ENCODE peak calls at places on chromosomes 4 and X, in five cellular contexts. O is A673, L is GM23248, N is upper lobe of left lung, X is endodermal cell. P is an unnamed sample.

GRCh38 chr4:30717208-30718020 is 2.8 kb upstream of the PCDH7 start:
- DNase-seq in O (peak; percentile 99), L (peak; percentile 70), N (peak; percentile 77), X (peak; percentile 87), P (peak; percentile 40)

GRCh38 chr4:176709417-176709816 is 83.3 kb downstream of the VEGFC start:
- DNase-seq in O (no peak), L (no peak), N (no peak), X (peak; percentile 30), P (no peak)

GRCh38 chr4:15929555-15929954 is 9.0 kb downstream of the FGFBP1 start:
- DNase-seq in O (no peak), L (no peak), N (no peak), X (no peak), P (no peak)

GRCh38 chrX:38868941-38869378 is 67.7 kb downstream of the MID1IP1 start:
- DNase-seq in O (no peak), L (peak; percentile 86), N (no peak), X (no peak), P (no peak)

GRCh38 chr4:174222266-174222872 is 61.1 kb downstream of the FBXO8 start:
- DNase-seq in O (peak; percentile 53), L (peak; percentile 51), N (no peak), X (no peak), P (no peak)

GRCh38 chrX:12945494-12945893 is 29.4 kb upstream of the TMSB4X start:
- DNase-seq in O (no peak), L (no peak), N (no peak), X (no peak), P (no peak)

GRCh38 chr4:151887151-151887815 is 126.5 kb upstream of the GATB start:
- DNase-seq in O (no peak), L (peak; percentile 69), N (no peak), X (no peak), P (no peak)

GRCh38 chr4:55398966-55399365 is 3.2 kb downstream of the TMEM165 start:
- DNase-seq in O (no peak), L (peak; percentile 59), N (no peak), X (no peak), P (no peak)

GRCh38 chr4:80913381-80913780 is 117.1 kb upstream of the BMP3 start:
- DNase-seq in O (no peak), L (no peak), N (no peak), X (no peak), P (no peak)

GRCh38 chr4:5842456-5842855 is 50.4 kb downstream of the CRMP1 start:
- DNase-seq in O (no peak), L (no peak), N (no peak), X (no peak), P (no peak)

GRCh38 chrX:129091097-129091496 is 432.2 kb downstream of the SMARCA1 start:
- DNase-seq in O (no peak), L (no peak), N (no peak), X (peak; percentile 81), P (no peak)

GRCh38 chrX:74419861-74420193 is 1.5 kb upstream of the SLC16A2 start:
- DNase-seq in O (no peak), L (peak; percentile 32), N (no peak), X (no peak), P (no peak)

GRCh38 chr4:22857411-22857810 is 164.7 kb downstream of the GBA3 start:
- DNase-seq in O (no peak), L (no peak), N (no peak), X (no peak), P (no peak)

GRCh38 chr4:139857021-139857420 is 191.4 kb downstream of the MGST2 start:
- DNase-seq in O (peak; percentile 54), L (no peak), N (no peak), X (no peak), P (peak; percentile 37)

GRCh38 chr4:92136434-92136833 is 167.3 kb upstream of the GRID2 start:
- DNase-seq in O (no peak), L (no peak), N (no peak), X (no peak), P (no peak)

GRCh38 chr4:43757147-43757546 is 691.5 kb downstream of the KCTD8 start:
- DNase-seq in O (no peak), L (peak; percentile 1), N (no peak), X (peak; percentile 62), P (no peak)

GRCh38 chr4:186144596-186145569 is 40.4 kb downstream of the FAM149A start:
- DNase-seq in O (peak; percentile 40), L (peak; percentile 76), N (peak; percentile 93), X (peak; percentile 91), P (peak; percentile 85)

GRCh38 chr4:2991243-2991642 is 27.9 kb downstream of the GRK4 start:
- DNase-seq in O (no peak), L (no peak), N (no peak), X (no peak), P (no peak)

GRCh38 chr4:40264497-40264896 is 67.7 kb downstream of the RHOH start:
- DNase-seq in O (peak; percentile 70), L (peak; percentile 73), N (no peak), X (no peak), P (no peak)

GRCh38 chr4:48329193-48329592 is 12.1 kb upstream of the SLAIN2 start:
- DNase-seq in O (no peak), L (no peak), N (no peak), X (no peak), P (no peak)

GRCh38 chr4:184955636-184956035 is 62.7 kb upstream of the HELT start:
- DNase-seq in O (no peak), L (no peak), N (no peak), X (no peak), P (no peak)

GRCh38 chrX:151396042-151396826 is 772 bp upstream of the VMA21 start:
- DNase-seq in O (no peak), L (peak; percentile 77), N (no peak), X (no peak), P (no peak)

GRCh38 chrX:68699960-68700746 is 52.7 kb downstream of the STARD8 start:
- DNase-seq in O (no peak), L (peak; percentile 81), N (no peak), X (no peak), P (no peak)

GRCh38 chr4:29151584-29151983 is 1568.6 kb upstream of the PCDH7 start:
- DNase-seq in O (no peak), L (peak; percentile 4), N (no peak), X (no peak), P (no peak)

GRCh38 chrX:113675278-113675677 is 834.6 kb upstream of the AMOT start:
- DNase-seq in O (no peak), L (peak; percentile 63), N (no peak), X (no peak), P (no peak)

GRCh38 chr4:25454491-25454890 is 77.4 kb downstream of the ANAPC4 start:
- DNase-seq in O (no peak), L (no peak), N (no peak), X (no peak), P (no peak)

GRCh38 chr4:81166431-81166830 is 48.6 kb downstream of the PRKG2 start:
- DNase-seq in O (peak; percentile 40), L (peak; percentile 68), N (no peak), X (no peak), P (no peak)

GRCh38 chr4:66639361-66639760 is 905.9 kb downstream of the CENPC start:
- DNase-seq in O (peak; percentile 33), L (no peak), N (no peak), X (no peak), P (peak; percentile 25)

GRCh38 chr4:105937759-105938158 is 42.5 kb downstream of the NPNT start:
- DNase-seq in O (no peak), L (no peak), N (no peak), X (no peak), P (no peak)

GRCh38 chr4:2817701-2818350 is 24.9 kb downstream of the SH3BP2 start:
- DNase-seq in O (peak; percentile 51), L (peak; percentile 53), N (peak; percentile 91), X (peak; percentile 88), P (no peak)

DNA sequence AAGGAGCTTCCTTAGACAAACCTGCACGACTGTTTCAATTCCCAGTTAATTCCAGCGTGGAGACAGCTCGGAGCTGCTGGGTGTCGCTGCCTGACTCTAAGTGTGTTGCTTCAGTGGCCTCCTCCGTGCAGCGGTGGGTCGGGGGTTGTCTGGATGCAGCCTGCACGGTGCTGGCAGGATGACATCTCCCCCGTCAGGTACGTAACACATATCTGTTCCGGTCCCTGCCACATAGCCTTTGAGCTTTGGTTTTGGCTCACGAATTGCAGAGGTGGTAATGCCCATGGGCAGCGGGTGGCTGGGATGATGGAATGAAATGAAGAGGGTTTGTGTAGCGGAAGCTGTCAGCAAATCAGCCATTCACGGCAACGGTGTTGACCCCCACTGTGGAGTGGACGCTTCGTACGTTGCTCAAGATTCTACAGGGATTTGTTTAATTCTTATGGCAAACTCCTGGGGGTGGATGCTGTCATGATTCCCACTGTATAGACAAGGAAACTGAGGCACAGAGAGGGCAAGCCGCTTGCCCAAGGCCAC is 33.7 kb upstream of the HMX1 start:
- DNase-seq in O (no peak), L (no peak), N (no peak), X (peak; percentile 17), P (no peak)
- H3K9me3 ChIP-seq in O (peaks cover 18% of the 10 kb centered on the region), L (no peaks in the 10 kb centered on the region), N (peaks cover 6% of the 10 kb centered on the region), X (peaks cover 19% of the 10 kb centered on the region), P (no peaks in the 10 kb centered on the region)

GRCh38 chrX:40175416-40176255 is 77.9 kb upstream of the BCOR start:
- DNase-seq in O (peak; percentile 85), L (peak; percentile 75), N (peak; percentile 92), X (peak; percentile 90), P (peak; percentile 86)
- H3K9me3 ChIP-seq in O (no peaks in the 10 kb centered on the region), L (no peaks in the 10 kb centered on the region), N (no peaks in the 10 kb centered on the region), X (no peaks in the 10 kb centered on the region), P (no peaks in the 10 kb centered on the region)

GRCh38 chrX:40832723-40833122 is 97.4 kb upstream of the MED14 start:
- DNase-seq in O (no peak), L (no peak), N (peak; percentile 52), X (no peak), P (no peak)

GRCh38 chrX:40827331-40827730 is 92.0 kb upstream of the MED14 start:
- DNase-seq in O (no peak), L (no peak), N (no peak), X (no peak), P (no peak)

GRCh38 chrX:40834225-40834624 is 98.9 kb upstream of the MED14 start:
- DNase-seq in O (no peak), L (no peak), N (no peak), X (no peak), P (no peak)

GRCh38 chrX:40831750-40832149 is 96.4 kb upstream of the MED14 start:
- DNase-seq in O (no peak), L (no peak), N (peak; percentile 24), X (no peak), P (no peak)
- H3K9me3 ChIP-seq in O (no peaks in the 10 kb centered on the region), L (no peaks in the 10 kb centered on the region), N (no peaks in the 10 kb centered on the region), X (no peaks in the 10 kb centered on the region), P (no peaks in the 10 kb centered on the region)

DNA sequence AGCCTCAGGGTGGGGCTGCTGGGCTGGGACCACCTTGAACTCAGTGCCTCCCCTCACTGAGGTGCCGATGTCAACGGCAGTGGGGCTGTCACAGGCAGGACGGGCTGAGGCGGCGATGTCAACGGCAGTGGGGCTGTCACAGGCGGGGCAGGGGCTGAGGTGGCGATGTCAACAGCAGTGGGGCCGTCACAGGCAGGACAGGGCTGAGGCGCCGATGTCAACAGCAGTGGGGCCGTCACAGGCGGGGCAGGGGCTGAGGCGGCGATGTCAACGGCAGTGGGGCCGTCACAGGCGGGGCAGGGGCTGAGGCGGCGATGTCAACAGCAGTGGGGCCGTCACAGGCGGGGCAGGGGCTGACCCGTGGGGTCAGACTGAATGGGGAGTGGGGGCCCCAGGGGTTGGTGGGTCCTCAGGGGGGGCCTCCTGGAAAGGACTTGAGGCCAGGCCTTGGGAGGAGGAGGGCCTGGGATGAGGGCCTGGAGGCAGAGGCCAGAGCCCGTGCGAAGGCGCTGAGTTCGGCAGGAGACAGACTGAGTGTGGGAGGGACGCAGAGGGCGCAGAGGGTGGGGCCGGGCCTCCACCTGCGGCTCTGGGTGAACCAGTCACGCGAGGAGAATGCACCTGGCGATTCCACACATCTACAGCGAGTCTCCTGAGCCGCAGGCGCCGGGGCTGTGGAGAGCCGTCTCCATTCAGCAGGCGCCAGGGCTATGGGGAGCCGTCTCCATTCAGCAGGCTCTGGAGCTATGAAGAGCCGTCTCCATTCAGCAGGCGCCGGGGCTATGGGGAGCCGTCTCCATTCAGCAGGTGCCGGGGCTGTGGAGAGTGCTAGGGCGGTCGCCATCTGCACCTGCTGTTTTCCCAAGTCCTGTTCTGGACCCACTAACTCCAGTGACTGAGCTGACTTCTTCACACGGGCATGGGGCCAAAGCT is 22.9 kb downstream of the ATP5ME start:
- DNase-seq in O (no peak), L (no peak), N (peak; percentile 75), X (peak; percentile 56), P (no peak)
- H3K9me3 ChIP-seq in O (no peaks in the 10 kb centered on the region), L (no peaks in the 10 kb centered on the region), N (no peaks in the 10 kb centered on the region), X (no peaks in the 10 kb centered on the region), P (peaks cover 2% of the 10 kb centered on the region)

P was measured in HAP-1.